ENCODE peak calls at places on chromosomes 6 and 20, in four cellular contexts. O is heart right ventricle, Y is nephron progenitor cell, W is Calu3. M is an unnamed sample.

GRCh38 chr6:97240222-97240621 is 42.8 kb downstream of the MMS22L start:
- DNase-seq in W (no peak), O (no peak), Y (no peak), M (no peak)

GRCh38 chr20:37095108-37095608 is 639 bp downstream of the RBL1 start:
- DNase-seq in O (no peak), Y (peak), W (peak), M (peak)

GRCh38 chr6:107310362-107310761 is 149.0 kb downstream of the PDSS2 start:
- DNase-seq in Y (no peak), W (no peak), O (no peak), M (no peak)

GRCh38 chr6:151413372-151414145 is 22.2 kb upstream of the ZBTB2 start:
- DNase-seq in Y (no peak), O (no peak), W (no peak), M (no peak)

GRCh38 chr6:11969092-11969491 is 43.0 kb upstream of the HIVEP1 start:
- DNase-seq in Y (no peak), O (no peak), W (no peak), M (no peak)

GRCh38 chr6:15260099-15260821 is 14.4 kb downstream of the JARID2 start:
- DNase-seq in Y (no peak), W (no peak), O (no peak), M (no peak)

GRCh38 chr6:42978487-42978792 is 541 bp downstream of the PEX6 start:
- DNase-seq in O (peak), W (peak), Y (peak), M (no peak)

GRCh38 chr6:53484409-53485280 is 60.3 kb downstream of the GCLC start:
- DNase-seq in O (no peak), Y (peak), W (peak), M (peak)

GRCh38 chr6:164124473-164124872 is 710.0 kb downstream of the QKI start:
- DNase-seq in W (no peak), O (no peak), Y (no peak), M (no peak)

GRCh38 chr6:154341876-154342275 is 14.7 kb downstream of the IPCEF1 start:
- DNase-seq in Y (no peak), O (no peak), W (no peak), M (no peak)

GRCh38 chr20:64030371-64031134 is 5.4 kb upstream of the C20orf204 start:
- DNase-seq in Y (no peak), W (no peak), O (no peak), M (no peak)

GRCh38 chr6:25365159-25365558 is 86.0 kb downstream of the CARMIL1 start:
- DNase-seq in Y (no peak), O (no peak), W (no peak), M (no peak)

GRCh38 chr6:1625352-1625773 is 15.6 kb downstream of the FOXC1 start:
- DNase-seq in O (no peak), W (no peak), Y (no peak), M (no peak)

GRCh38 chr6:7243188-7243942 is 69.6 kb downstream of the SSR1 start:
- DNase-seq in O (no peak), W (peak), Y (peak), M (no peak)

GRCh38 chr6:77463881-77464867 is 883 bp upstream of the HTR1B start:
- DNase-seq in Y (peak), W (no peak), O (no peak), M (no peak)

GRCh38 chr6:106125925-106126435 is 39.8 kb downstream of the PRDM1 start:
- DNase-seq in W (no peak), O (no peak), Y (no peak), M (peak)

GRCh38 chr20:43409041-43409913 is 48.4 kb upstream of the SRSF6 start:
- DNase-seq in O (no peak), Y (peak), W (peak), M (no peak)

GRCh38 chr20:57686931-57687652 is 22.7 kb downstream of the PMEPA1 start:
- DNase-seq in O (no peak), W (peak), Y (no peak), M (no peak)

M was measured in T-helper 17 cell.